ENCODE peak calls at places on chromosome 20, in five cellular contexts. U is foreskin keratinocyte; I is NCI-H526; A is A549; D is CD8-positive, alpha-beta T cell. S is an unnamed sample.

GRCh38 chr20:60206259-60206658 is 248.0 kb downstream of the CDH26 start:
- DNase-seq in U (peak), I (peak), A (peak), D (no peak), S (no peak)

GRCh38 chr20:63443606-63444395 is 28.7 kb downstream of the KCNQ2 start:
- DNase-seq in U (no peak), I (no peak), A (no peak), D (no peak), S (no peak)

GRCh38 chr20:51750037-51750769 is 18.0 kb downstream of the ATP9A start:
- DNase-seq in U (peak), I (no peak), A (peak), D (no peak), S (no peak)

GRCh38 chr20:61220131-61220530 is 31.9 kb upstream of the CDH4 start:
- DNase-seq in U (peak), I (no peak), A (no peak), D (no peak), S (no peak)

GRCh38 chr20:57179265-57179664 is 87.2 kb downstream of the BMP7 start:
- DNase-seq in U (peak), I (no peak), A (no peak), D (no peak), S (no peak)

GRCh38 chr20:64173116-64173515 is 8.9 kb downstream of the MYT1 start:
- DNase-seq in U (no peak), I (no peak), A (no peak), D (no peak), S (no peak)

GRCh38 chr20:31998246-31998645 is 12.0 kb upstream of the CCM2L start:
- DNase-seq in U (no peak), I (no peak), A (no peak), D (no peak), S (no peak)

GRCh38 chr20:18263723-18264122 is 24.6 kb upstream of the ZNF133 start:
- DNase-seq in U (peak), I (no peak), A (no peak), D (no peak), S (no peak)

GRCh38 chr20:43529051-43529450 is 21.6 kb downstream of the L3MBTL1 start:
- DNase-seq in U (no peak), I (no peak), A (no peak), D (no peak), S (no peak)